ENCODE peak calls at places on chromosomes 6 and 20, in four cellular contexts. H is fibroblast of mammary gland, G is HEK293T, Y is fibroblast of the aortic adventitia. A is an unnamed sample.

GRCh38 chr6:40550096-40550731 is 37.0 kb downstream of the LRFN2 start:
- DNase-seq in H (peak; percentile 57), G (peak; percentile 54), Y (peak; percentile 61), A (peak; percentile 75)

GRCh38 chr6:26250806-26251075 is 114.3 kb upstream of the BTN3A2 start:
- DNase-seq in H (no peak), G (no peak), Y (peak; percentile 66), A (peak; percentile 40)

GRCh38 chr6:43096451-43097097 is 20.5 kb downstream of the PTK7 start:
- DNase-seq in H (peak; percentile 80), G (no peak), Y (peak; percentile 92), A (peak; percentile 83)

GRCh38 chr6:155301867-155302266 is 12.4 kb downstream of the TFB1M start:
- DNase-seq in H (peak; percentile 37), G (no peak), Y (peak; percentile 33), A (peak; percentile 8)

GRCh38 chr20:10855031-10855430 is 181.2 kb upstream of the JAG1 start:
- DNase-seq in H (peak; percentile 48), G (no peak), Y (peak; percentile 96), A (peak; percentile 35)

GRCh38 chr20:45842169-45842812 is 8.7 kb downstream of the SNX21 start:
- DNase-seq in H (peak; percentile 80), G (no peak), Y (peak; percentile 56), A (peak; percentile 71)

GRCh38 chr6:34036357-34037069 is 109.4 kb downstream of the GRM4 start:
- DNase-seq in H (no peak), G (no peak), Y (no peak), A (no peak)

GRCh38 chr6:125054331-125054730 is 92.1 kb downstream of the RNF217 start:
- DNase-seq in H (no peak), G (no peak), Y (no peak), A (no peak)

GRCh38 chr6:107075951-107076381 is 39.3 kb downstream of the BEND3 start:
- DNase-seq in H (peak; percentile 58), G (peak; percentile 5), Y (peak; percentile 41), A (peak; percentile 77)

GRCh38 chr6:34082816-34083215 is 63.1 kb downstream of the GRM4 start:
- DNase-seq in H (no peak), G (no peak), Y (no peak), A (no peak)

GRCh38 chr20:57934007-57934805 is 224.4 kb upstream of the PMEPA1 start:
- DNase-seq in H (no peak), G (no peak), Y (no peak), A (no peak)

GRCh38 chr6:21586760-21587181 is 6.8 kb upstream of the SOX4 start:
- DNase-seq in H (no peak), G (no peak), Y (no peak), A (no peak)

GRCh38 chr6:79650943-79651342 is 19.8 kb downstream of the SH3BGRL2 start:
- DNase-seq in H (no peak), G (no peak), Y (no peak), A (no peak)

GRCh38 chr20:46312075-46312944 is 4.0 kb upstream of the CDH22 start:
- DNase-seq in H (no peak), G (peak; percentile 40), Y (no peak), A (no peak)

GRCh38 chr6:13611715-13612114 is 3.4 kb upstream of the NOL7 start:
- DNase-seq in H (no peak), G (no peak), Y (no peak), A (no peak)

GRCh38 chr6:124854338-124854922 is 107.8 kb upstream of the RNF217 start:
- DNase-seq in H (no peak), G (no peak), Y (peak; percentile 10), A (peak; percentile 38)

GRCh38 chr20:50353289-50353961 is 156.8 kb upstream of the PTPN1 start:
- DNase-seq in H (no peak), G (no peak), Y (no peak), A (no peak)

GRCh38 chr20:62737271-62737761 is 28.7 kb downstream of the NTSR1 start:
- DNase-seq in H (peak; percentile 43), G (no peak), Y (no peak), A (no peak)

GRCh38 chr6:149723771-149724417 is 6.0 kb upstream of the LATS1 start:
- DNase-seq in H (peak; percentile 90), G (peak; percentile 71), Y (peak; percentile 81), A (peak; percentile 92)

A was measured in GM23248.